ENCODE peak calls at places on chromosomes 3 and 15, in ten cellular contexts. One of them, this sample, is unnamed.

GRCh38 chr15:61383421-61383820 is 154.3 kb upstream of the RORA start:
- DNase-seq in Daoy: peak; percentile 51
- DNase-seq in stimulated activated CD4-positive, alpha-beta T cell treated with anti-CD3 and anti-CD28 coated beads, TNF-alpha, amount 100 ng/mL, for 1 hour: no peak
- DNase-seq in AG20443: peak; percentile 52
- DNase-seq in stimulated activated CD8-positive, alpha-beta memory T cell treated with anti-CD3 and anti-CD28 coated beads, Interleukin-7, amount 100 ng/mL, for 1 hour: no peak
- DNase-seq in AML-193: no peak
- DNase-seq in NCI-H2081 treated with DMSO at 0.1 percent for 48 hours: no peak
- DNase-seq in neuronal stem cell: no peak
- DNase-seq in renal cortical epithelial cell: peak; percentile 11
- DNase-seq in HEK293T: no peak
- DNase-seq in this sample: no peak

GRCh38 chr3:117844676-117845075 is 1135.1 kb downstream of the TUSC7 start:
- DNase-seq in Daoy: peak; percentile 21
- DNase-seq in stimulated activated CD8-positive, alpha-beta memory T cell treated with anti-CD3 and anti-CD28 coated beads, Interleukin-7, amount 100 ng/mL, for 1 hour: no peak
- DNase-seq in neuronal stem cell: no peak
- DNase-seq in NCI-H2081 treated with DMSO at 0.1 percent for 48 hours: no peak
- DNase-seq in HEK293T: no peak
- DNase-seq in AG20443: peak; percentile 15
- DNase-seq in AML-193: no peak
- DNase-seq in stimulated activated CD4-positive, alpha-beta T cell treated with anti-CD3 and anti-CD28 coated beads, TNF-alpha, amount 100 ng/mL, for 1 hour: no peak
- DNase-seq in renal cortical epithelial cell: peak; percentile 37
- DNase-seq in this sample: no peak

GRCh38 chr15:49215768-49216739 is 46.0 kb downstream of the GALK2 start:
- DNase-seq in neuronal stem cell: no peak
- DNase-seq in renal cortical epithelial cell: peak; percentile 87
- DNase-seq in NCI-H2081 treated with DMSO at 0.1 percent for 48 hours: no peak
- DNase-seq in stimulated activated CD4-positive, alpha-beta T cell treated with anti-CD3 and anti-CD28 coated beads, TNF-alpha, amount 100 ng/mL, for 1 hour: no peak
- DNase-seq in Daoy: peak; percentile 14
- DNase-seq in AG20443: no peak
- DNase-seq in HEK293T: peak; percentile 13
- DNase-seq in AML-193: no peak
- DNase-seq in stimulated activated CD8-positive, alpha-beta memory T cell treated with anti-CD3 and anti-CD28 coated beads, Interleukin-7, amount 100 ng/mL, for 1 hour: no peak
- DNase-seq in this sample: no peak

GRCh38 chr3:21170964-21171363 is 580.0 kb downstream of the ZNF385D start:
- DNase-seq in AG20443: no peak
- DNase-seq in renal cortical epithelial cell: peak; percentile 37
- DNase-seq in HEK293T: peak; percentile 29
- DNase-seq in neuronal stem cell: peak; percentile 8
- DNase-seq in stimulated activated CD8-positive, alpha-beta memory T cell treated with anti-CD3 and anti-CD28 coated beads, Interleukin-7, amount 100 ng/mL, for 1 hour: no peak
- DNase-seq in NCI-H2081 treated with DMSO at 0.1 percent for 48 hours: no peak
- DNase-seq in Daoy: no peak
- DNase-seq in AML-193: peak; percentile 2
- DNase-seq in stimulated activated CD4-positive, alpha-beta T cell treated with anti-CD3 and anti-CD28 coated beads, TNF-alpha, amount 100 ng/mL, for 1 hour: no peak
- DNase-seq in this sample: peak; percentile 3

GRCh38 chr3:7934362-7934761 is 567.3 kb upstream of the LMCD1 start:
- DNase-seq in Daoy: no peak
- DNase-seq in stimulated activated CD8-positive, alpha-beta memory T cell treated with anti-CD3 and anti-CD28 coated beads, Interleukin-7, amount 100 ng/mL, for 1 hour: no peak
- DNase-seq in neuronal stem cell: no peak
- DNase-seq in stimulated activated CD4-positive, alpha-beta T cell treated with anti-CD3 and anti-CD28 coated beads, TNF-alpha, amount 100 ng/mL, for 1 hour: no peak
- DNase-seq in NCI-H2081 treated with DMSO at 0.1 percent for 48 hours: no peak
- DNase-seq in AML-193: no peak
- DNase-seq in AG20443: no peak
- DNase-seq in renal cortical epithelial cell: no peak
- DNase-seq in HEK293T: no peak
- DNase-seq in this sample: no peak

GRCh38 chr3:8738639-8739038 is 5.0 kb downstream of the CAV3 start:
- DNase-seq in neuronal stem cell: no peak
- DNase-seq in NCI-H2081 treated with DMSO at 0.1 percent for 48 hours: no peak
- DNase-seq in HEK293T: no peak
- DNase-seq in renal cortical epithelial cell: no peak
- DNase-seq in AML-193: no peak
- DNase-seq in stimulated activated CD4-positive, alpha-beta T cell treated with anti-CD3 and anti-CD28 coated beads, TNF-alpha, amount 100 ng/mL, for 1 hour: no peak
- DNase-seq in Daoy: no peak
- DNase-seq in AG20443: no peak
- DNase-seq in stimulated activated CD8-positive, alpha-beta memory T cell treated with anti-CD3 and anti-CD28 coated beads, Interleukin-7, amount 100 ng/mL, for 1 hour: no peak
- DNase-seq in this sample: no peak

GRCh38 chr15:69997701-69998273 is 99.9 kb downstream of the TLE3 start:
- DNase-seq in stimulated activated CD8-positive, alpha-beta memory T cell treated with anti-CD3 and anti-CD28 coated beads, Interleukin-7, amount 100 ng/mL, for 1 hour: no peak
- DNase-seq in AG20443: peak; percentile 82
- DNase-seq in stimulated activated CD4-positive, alpha-beta T cell treated with anti-CD3 and anti-CD28 coated beads, TNF-alpha, amount 100 ng/mL, for 1 hour: no peak
- DNase-seq in AML-193: no peak
- DNase-seq in renal cortical epithelial cell: peak; percentile 93
- DNase-seq in HEK293T: no peak
- DNase-seq in NCI-H2081 treated with DMSO at 0.1 percent for 48 hours: no peak
- DNase-seq in Daoy: peak; percentile 67
- DNase-seq in neuronal stem cell: no peak
- DNase-seq in this sample: no peak

GRCh38 chr15:63891763-63892123 is 58.0 kb upstream of the HERC1 start:
- DNase-seq in HEK293T: no peak
- DNase-seq in Daoy: no peak
- DNase-seq in AG20443: no peak
- DNase-seq in stimulated activated CD4-positive, alpha-beta T cell treated with anti-CD3 and anti-CD28 coated beads, TNF-alpha, amount 100 ng/mL, for 1 hour: no peak
- DNase-seq in renal cortical epithelial cell: no peak
- DNase-seq in AML-193: no peak
- DNase-seq in stimulated activated CD8-positive, alpha-beta memory T cell treated with anti-CD3 and anti-CD28 coated beads, Interleukin-7, amount 100 ng/mL, for 1 hour: no peak
- DNase-seq in neuronal stem cell: no peak
- DNase-seq in NCI-H2081 treated with DMSO at 0.1 percent for 48 hours: no peak
- DNase-seq in this sample: no peak

GRCh38 chr3:163622384-163622783 is 1455.9 kb downstream of the SI start:
- DNase-seq in NCI-H2081 treated with DMSO at 0.1 percent for 48 hours: no peak
- DNase-seq in HEK293T: peak; percentile 39
- DNase-seq in AG20443: no peak
- DNase-seq in Daoy: peak; percentile 65
- DNase-seq in renal cortical epithelial cell: no peak
- DNase-seq in neuronal stem cell: peak; percentile 49
- DNase-seq in stimulated activated CD8-positive, alpha-beta memory T cell treated with anti-CD3 and anti-CD28 coated beads, Interleukin-7, amount 100 ng/mL, for 1 hour: no peak
- DNase-seq in stimulated activated CD4-positive, alpha-beta T cell treated with anti-CD3 and anti-CD28 coated beads, TNF-alpha, amount 100 ng/mL, for 1 hour: no peak
- DNase-seq in AML-193: no peak
- DNase-seq in this sample: peak; percentile 16

GRCh38 chr3:60053518-60054265 is 1003.9 kb upstream of the CFAP20DC start:
- DNase-seq in Daoy: no peak
- DNase-seq in stimulated activated CD4-positive, alpha-beta T cell treated with anti-CD3 and anti-CD28 coated beads, TNF-alpha, amount 100 ng/mL, for 1 hour: no peak
- DNase-seq in NCI-H2081 treated with DMSO at 0.1 percent for 48 hours: no peak
- DNase-seq in AG20443: peak; percentile 36
- DNase-seq in HEK293T: no peak
- DNase-seq in neuronal stem cell: no peak
- DNase-seq in renal cortical epithelial cell: peak; percentile 36
- DNase-seq in AML-193: no peak
- DNase-seq in stimulated activated CD8-positive, alpha-beta memory T cell treated with anti-CD3 and anti-CD28 coated beads, Interleukin-7, amount 100 ng/mL, for 1 hour: no peak
- DNase-seq in this sample: no peak

GRCh38 chr3:172471903-172472302 is 23.6 kb upstream of the GHSR start:
- DNase-seq in renal cortical epithelial cell: no peak
- DNase-seq in NCI-H2081 treated with DMSO at 0.1 percent for 48 hours: no peak
- DNase-seq in HEK293T: no peak
- DNase-seq in AG20443: no peak
- DNase-seq in stimulated activated CD4-positive, alpha-beta T cell treated with anti-CD3 and anti-CD28 coated beads, TNF-alpha, amount 100 ng/mL, for 1 hour: no peak
- DNase-seq in Daoy: no peak
- DNase-seq in stimulated activated CD8-positive, alpha-beta memory T cell treated with anti-CD3 and anti-CD28 coated beads, Interleukin-7, amount 100 ng/mL, for 1 hour: no peak
- DNase-seq in AML-193: no peak
- DNase-seq in neuronal stem cell: no peak
- DNase-seq in this sample: no peak

GRCh38 chr3:48297111-48297810 is 36.2 kb downstream of the SPINK8 start:
- DNase-seq in renal cortical epithelial cell: no peak
- DNase-seq in Daoy: no peak
- DNase-seq in AG20443: no peak
- DNase-seq in NCI-H2081 treated with DMSO at 0.1 percent for 48 hours: no peak
- DNase-seq in AML-193: no peak
- DNase-seq in stimulated activated CD8-positive, alpha-beta memory T cell treated with anti-CD3 and anti-CD28 coated beads, Interleukin-7, amount 100 ng/mL, for 1 hour: no peak
- DNase-seq in HEK293T: no peak
- DNase-seq in stimulated activated CD4-positive, alpha-beta T cell treated with anti-CD3 and anti-CD28 coated beads, TNF-alpha, amount 100 ng/mL, for 1 hour: no peak
- DNase-seq in neuronal stem cell: no peak
- DNase-seq in this sample: no peak

GRCh38 chr15:33941279-33942063 is 26.8 kb upstream of the CHRM5 start:
- DNase-seq in stimulated activated CD4-positive, alpha-beta T cell treated with anti-CD3 and anti-CD28 coated beads, TNF-alpha, amount 100 ng/mL, for 1 hour: no peak
- DNase-seq in neuronal stem cell: no peak
- DNase-seq in Daoy: no peak
- DNase-seq in AG20443: no peak
- DNase-seq in stimulated activated CD8-positive, alpha-beta memory T cell treated with anti-CD3 and anti-CD28 coated beads, Interleukin-7, amount 100 ng/mL, for 1 hour: no peak
- DNase-seq in renal cortical epithelial cell: no peak
- DNase-seq in HEK293T: no peak
- DNase-seq in AML-193: no peak
- DNase-seq in NCI-H2081 treated with DMSO at 0.1 percent for 48 hours: peak; percentile 11
- DNase-seq in this sample: no peak

GRCh38 chr3:149016242-149016641 is 24.9 kb downstream of the GYG1 start:
- DNase-seq in renal cortical epithelial cell: no peak
- DNase-seq in AG20443: no peak
- DNase-seq in stimulated activated CD4-positive, alpha-beta T cell treated with anti-CD3 and anti-CD28 coated beads, TNF-alpha, amount 100 ng/mL, for 1 hour: no peak
- DNase-seq in AML-193: no peak
- DNase-seq in Daoy: no peak
- DNase-seq in stimulated activated CD8-positive, alpha-beta memory T cell treated with anti-CD3 and anti-CD28 coated beads, Interleukin-7, amount 100 ng/mL, for 1 hour: no peak
- DNase-seq in NCI-H2081 treated with DMSO at 0.1 percent for 48 hours: no peak
- DNase-seq in neuronal stem cell: no peak
- DNase-seq in HEK293T: no peak
- DNase-seq in this sample: no peak

GRCh38 chr15:59153466-59153865 is 48.5 kb downstream of the CCNB2 start:
- DNase-seq in AML-193: no peak
- DNase-seq in NCI-H2081 treated with DMSO at 0.1 percent for 48 hours: no peak
- DNase-seq in stimulated activated CD8-positive, alpha-beta memory T cell treated with anti-CD3 and anti-CD28 coated beads, Interleukin-7, amount 100 ng/mL, for 1 hour: no peak
- DNase-seq in neuronal stem cell: no peak
- DNase-seq in HEK293T: no peak
- DNase-seq in stimulated activated CD4-positive, alpha-beta T cell treated with anti-CD3 and anti-CD28 coated beads, TNF-alpha, amount 100 ng/mL, for 1 hour: no peak
- DNase-seq in AG20443: no peak
- DNase-seq in Daoy: no peak
- DNase-seq in renal cortical epithelial cell: no peak
- DNase-seq in this sample: no peak

GRCh38 chr15:67531379-67532059 is 10.6 kb downstream of the C15orf61 start:
- DNase-seq in HEK293T: no peak
- DNase-seq in renal cortical epithelial cell: no peak
- DNase-seq in Daoy: no peak
- DNase-seq in NCI-H2081 treated with DMSO at 0.1 percent for 48 hours: no peak
- DNase-seq in AML-193: no peak
- DNase-seq in stimulated activated CD8-positive, alpha-beta memory T cell treated with anti-CD3 and anti-CD28 coated beads, Interleukin-7, amount 100 ng/mL, for 1 hour: no peak
- DNase-seq in stimulated activated CD4-positive, alpha-beta T cell treated with anti-CD3 and anti-CD28 coated beads, TNF-alpha, amount 100 ng/mL, for 1 hour: no peak
- DNase-seq in AG20443: peak; percentile 42
- DNase-seq in neuronal stem cell: no peak
- DNase-seq in this sample: no peak

GRCh38 chr3:61624300-61624699 is 62.9 kb downstream of the PTPRG start:
- DNase-seq in stimulated activated CD8-positive, alpha-beta memory T cell treated with anti-CD3 and anti-CD28 coated beads, Interleukin-7, amount 100 ng/mL, for 1 hour: no peak
- DNase-seq in NCI-H2081 treated with DMSO at 0.1 percent for 48 hours: no peak
- DNase-seq in Daoy: no peak
- DNase-seq in HEK293T: no peak
- DNase-seq in neuronal stem cell: no peak
- DNase-seq in stimulated activated CD4-positive, alpha-beta T cell treated with anti-CD3 and anti-CD28 coated beads, TNF-alpha, amount 100 ng/mL, for 1 hour: no peak
- DNase-seq in AG20443: no peak
- DNase-seq in AML-193: no peak
- DNase-seq in renal cortical epithelial cell: no peak
- DNase-seq in this sample: no peak

GRCh38 chr3:29889230-29889629 is 608.4 kb downstream of the RBMS3 start:
- DNase-seq in neuronal stem cell: no peak
- DNase-seq in HEK293T: no peak
- DNase-seq in AG20443: peak; percentile 45
- DNase-seq in Daoy: no peak
- DNase-seq in renal cortical epithelial cell: no peak
- DNase-seq in stimulated activated CD4-positive, alpha-beta T cell treated with anti-CD3 and anti-CD28 coated beads, TNF-alpha, amount 100 ng/mL, for 1 hour: no peak
- DNase-seq in AML-193: no peak
- DNase-seq in NCI-H2081 treated with DMSO at 0.1 percent for 48 hours: no peak
- DNase-seq in stimulated activated CD8-positive, alpha-beta memory T cell treated with anti-CD3 and anti-CD28 coated beads, Interleukin-7, amount 100 ng/mL, for 1 hour: no peak
- DNase-seq in this sample: no peak

GRCh38 chr3:56908004-56908403 is 106.3 kb upstream of the ARHGEF3 start:
- DNase-seq in renal cortical epithelial cell: no peak
- DNase-seq in stimulated activated CD4-positive, alpha-beta T cell treated with anti-CD3 and anti-CD28 coated beads, TNF-alpha, amount 100 ng/mL, for 1 hour: no peak
- DNase-seq in AG20443: no peak
- DNase-seq in AML-193: no peak
- DNase-seq in neuronal stem cell: no peak
- DNase-seq in Daoy: no peak
- DNase-seq in stimulated activated CD8-positive, alpha-beta memory T cell treated with anti-CD3 and anti-CD28 coated beads, Interleukin-7, amount 100 ng/mL, for 1 hour: no peak
- DNase-seq in NCI-H2081 treated with DMSO at 0.1 percent for 48 hours: no peak
- DNase-seq in HEK293T: no peak
- DNase-seq in this sample: no peak

GRCh38 chr3:13085846-13086179 is 12.6 kb upstream of the IQSEC1 start:
- DNase-seq in AG20443: no peak
- DNase-seq in Daoy: no peak
- DNase-seq in renal cortical epithelial cell: no peak
- DNase-seq in stimulated activated CD8-positive, alpha-beta memory T cell treated with anti-CD3 and anti-CD28 coated beads, Interleukin-7, amount 100 ng/mL, for 1 hour: no peak
- DNase-seq in NCI-H2081 treated with DMSO at 0.1 percent for 48 hours: no peak
- DNase-seq in HEK293T: no peak
- DNase-seq in neuronal stem cell: no peak
- DNase-seq in stimulated activated CD4-positive, alpha-beta T cell treated with anti-CD3 and anti-CD28 coated beads, TNF-alpha, amount 100 ng/mL, for 1 hour: no peak
- DNase-seq in AML-193: no peak
- DNase-seq in this sample: no peak

GRCh38 chr3:74564560-74564959 is 49.9 kb downstream of the CNTN3 start:
- DNase-seq in NCI-H2081 treated with DMSO at 0.1 percent for 48 hours: no peak
- DNase-seq in AML-193: no peak
- DNase-seq in neuronal stem cell: no peak
- DNase-seq in AG20443: peak; percentile 32
- DNase-seq in stimulated activated CD8-positive, alpha-beta memory T cell treated with anti-CD3 and anti-CD28 coated beads, Interleukin-7, amount 100 ng/mL, for 1 hour: no peak
- DNase-seq in renal cortical epithelial cell: no peak
- DNase-seq in HEK293T: no peak
- DNase-seq in stimulated activated CD4-positive, alpha-beta T cell treated with anti-CD3 and anti-CD28 coated beads, TNF-alpha, amount 100 ng/mL, for 1 hour: no peak
- DNase-seq in Daoy: no peak
- DNase-seq in this sample: no peak

GRCh38 chr15:85755942-85756341 is 38.8 kb downstream of the KLHL25 start:
- DNase-seq in renal cortical epithelial cell: no peak
- DNase-seq in HEK293T: no peak
- DNase-seq in Daoy: no peak
- DNase-seq in stimulated activated CD4-positive, alpha-beta T cell treated with anti-CD3 and anti-CD28 coated beads, TNF-alpha, amount 100 ng/mL, for 1 hour: no peak
- DNase-seq in neuronal stem cell: no peak
- DNase-seq in AML-193: no peak
- DNase-seq in AG20443: no peak
- DNase-seq in stimulated activated CD8-positive, alpha-beta memory T cell treated with anti-CD3 and anti-CD28 coated beads, Interleukin-7, amount 100 ng/mL, for 1 hour: no peak
- DNase-seq in NCI-H2081 treated with DMSO at 0.1 percent for 48 hours: no peak
- DNase-seq in this sample: no peak

This sample was measured in neural crest cell.